ENCODE peak calls at places on chromosomes 1 and 21, in five cellular contexts. O, F, A, R and T are unnamed samples.

GRCh38 chr1:55420866-55421265 is 205.7 kb upstream of the USP24 start:
- DNase-seq in O (no peak), R (no peak), F (no peak), A (no peak), T (peak)

GRCh38 chr1:17128361-17128760 is 9.1 kb upstream of the PADI2 start:
- DNase-seq in F (no peak), O (peak), A (peak), R (no peak), T (peak)

GRCh38 chr1:111612006-111612405 is 7.6 kb upstream of the RAP1A start:
- DNase-seq in R (no peak), O (no peak), F (no peak), A (no peak), T (no peak)

GRCh38 chr1:40829631-40830245 is 32.4 kb downstream of the CITED4 start:
- DNase-seq in O (no peak), F (no peak), A (no peak), R (no peak), T (no peak)

GRCh38 chr21:25964009-25964408 is 206.6 kb downstream of the APP start:
- DNase-seq in R (no peak), O (no peak), A (no peak), F (no peak), T (no peak)

GRCh38 chr1:229341811-229342304 is 989 bp downstream of the CCSAP start:
- DNase-seq in O (peak), F (peak), R (no peak), A (no peak), T (no peak)

GRCh38 chr1:60984066-60984799 is 98.1 kb upstream of the NFIA start:
- DNase-seq in F (no peak), A (no peak), R (no peak), O (no peak), T (peak)

GRCh38 chr1:59917026-59917784 is 9.4 kb downstream of the CYP2J2 start:
- DNase-seq in A (no peak), O (no peak), R (no peak), F (no peak), T (no peak)

GRCh38 chr1:217717959-217718358 is 86.8 kb downstream of the SPATA17 start:
- DNase-seq in A (no peak), F (no peak), O (no peak), R (no peak), T (no peak)

GRCh38 chr1:7350804-7351203 is 420.3 kb upstream of the VAMP3 start:
- DNase-seq in R (no peak), F (no peak), A (no peak), O (no peak), T (no peak)

GRCh38 chr21:40153351-40153750 is 286.1 kb downstream of the PCP4 start:
- DNase-seq in A (no peak), R (no peak), F (no peak), O (no peak), T (no peak)

GRCh38 chr1:47818682-47819502 is 178.3 kb downstream of the TRABD2B start:
- DNase-seq in R (no peak), O (no peak), F (no peak), A (no peak), T (no peak)

GRCh38 chr1:22641906-22642636 is 1.4 kb upstream of the C1QC start:
- DNase-seq in R (peak), A (no peak), F (peak), O (peak), T (peak)

GRCh38 chr1:64302971-64303370 is 99.5 kb downstream of the UBE2U start:
- DNase-seq in A (no peak), O (peak), R (no peak), F (no peak), T (no peak)

GRCh38 chr21:32073190-32073589 is 200.4 kb downstream of the HUNK start:
- DNase-seq in R (no peak), F (no peak), A (no peak), O (no peak), T (no peak)

GRCh38 chr1:155977607-155978324 is 581 bp downstream of the ARHGEF2 start:
- DNase-seq in O (peak), A (no peak), R (peak), F (no peak), T (no peak)

GRCh38 chr1:1371741-1372711 is 3.0 kb downstream of the AURKAIP1 start:
- DNase-seq in F (peak), A (no peak), R (peak), O (peak), T (peak)

GRCh38 chr1:230253150-230253549 is 173.0 kb downstream of the PGBD5 start:
- DNase-seq in F (no peak), O (no peak), A (no peak), R (no peak), T (no peak)

GRCh38 chr1:227445746-227446145 is 117.6 kb upstream of the ZNF678 start:
- DNase-seq in A (peak), O (no peak), R (no peak), F (no peak), T (no peak)

GRCh38 chr1:81478217-81478616 is 322.5 kb upstream of the ADGRL2 start:
- DNase-seq in R (no peak), F (no peak), A (no peak), O (no peak), T (no peak)

GRCh38 chr21:32413697-32414578 is 1.4 kb downstream of the EVA1C start:
- DNase-seq in A (no peak), O (peak), F (no peak), R (no peak), T (no peak)

GRCh38 chr1:39657923-39658485 is 13.9 kb downstream of the NT5C1A start:
- DNase-seq in R (peak), O (peak), F (peak), A (no peak), T (peak)

GRCh38 chr1:182015360-182015759 is 46.2 kb downstream of the ZNF648 start:
- DNase-seq in A (no peak), O (no peak), R (no peak), F (no peak), T (no peak)

GRCh38 chr1:212655668-212656440 is 43.8 kb downstream of the BATF3 start:
- DNase-seq in O (peak), A (peak), R (no peak), F (no peak), T (peak)

GRCh38 chr1:119603695-119604094 is 44.4 kb downstream of the ZNF697 start:
- DNase-seq in R (no peak), O (no peak), F (no peak), A (no peak), T (no peak)

GRCh38 chr1:156860113-156860638 is 489 bp upstream of the NTRK1 start:
- DNase-seq in O (peak), R (peak), A (no peak), F (peak), T (peak)

GRCh38 chr1:12047120-12047876 is 15.8 kb upstream of the TNFRSF8 start:
- DNase-seq in A (no peak), F (no peak), O (no peak), R (peak), T (no peak)

GRCh38 chr1:214363386-214363785 is 82.4 kb downstream of the SMYD2 start:
- DNase-seq in R (no peak), F (no peak), O (no peak), A (no peak), T (no peak)

GRCh38 chr1:246791303-246791918 is 67.2 kb downstream of the SCCPDH start:
- DNase-seq in R (no peak), F (no peak), A (no peak), O (no peak), T (no peak)

GRCh38 chr1:64917328-64917861 is 49.0 kb downstream of the JAK1 start:
- DNase-seq in A (peak), R (no peak), O (peak), F (no peak), T (peak)

GRCh38 chr1:43834280-43835140 is 99.1 kb upstream of the ARTN start:
- DNase-seq in O (peak), R (peak), A (peak), F (no peak), T (peak)